ENCODE peak calls at places on chromosomes 16 and 17, in six cellular contexts. One of them, this sample, is unnamed.
A peak's percentile ranks its signal among the peaks of the same experiment; 100 is the strongest.

GRCh38 chr17:2418572-2418971 is 17.7 kb upstream of the MNT start:
- DNase-seq in heart left ventricle: no peak
- DNase-seq in GM12878: no peak
- DNase-seq in suprapubic skin: no peak
- DNase-seq in transverse colon: no peak
- DNase-seq in HCT116: no peak
- DNase-seq in this sample: no peak

GRCh38 chr16:17328971-17329370 is 141.8 kb downstream of the XYLT1 start:
- DNase-seq in transverse colon: peak; percentile 63
- DNase-seq in HCT116: no peak
- DNase-seq in heart left ventricle: no peak
- DNase-seq in GM12878: no peak
- DNase-seq in suprapubic skin: no peak
- DNase-seq in this sample: no peak

GRCh38 chr17:72719582-72720493 is 372.6 kb downstream of the SLC39A11 start:
- DNase-seq in heart left ventricle: no peak
- DNase-seq in HCT116: no peak
- DNase-seq in GM12878: no peak
- DNase-seq in transverse colon: peak; percentile 24
- DNase-seq in suprapubic skin: no peak
- DNase-seq in this sample: no peak

GRCh38 chr17:4834621-4835020 is 1.5 kb downstream of the MINK1 start:
- DNase-seq in transverse colon: peak; percentile 28
- DNase-seq in HCT116: no peak
- DNase-seq in GM12878: no peak
- DNase-seq in heart left ventricle: no peak
- DNase-seq in suprapubic skin: no peak
- DNase-seq in this sample: no peak

GRCh38 chr16:48408688-48409087 is 23.5 kb upstream of the SIAH1 start:
- DNase-seq in suprapubic skin: no peak
- DNase-seq in HCT116: no peak
- DNase-seq in GM12878: no peak
- DNase-seq in heart left ventricle: no peak
- DNase-seq in transverse colon: peak; percentile 54
- DNase-seq in this sample: no peak

GRCh38 chr16:85167589-85168537 is 55.6 kb upstream of the CIBAR2 start:
- DNase-seq in suprapubic skin: no peak
- DNase-seq in heart left ventricle: peak; percentile 42
- DNase-seq in transverse colon: no peak
- DNase-seq in HCT116: no peak
- DNase-seq in GM12878: no peak
- DNase-seq in this sample: no peak

GRCh38 chr17:76994237-76994637 is 126.0 kb downstream of the MGAT5B start:
- DNase-seq in suprapubic skin: no peak
- DNase-seq in heart left ventricle: no peak
- DNase-seq in HCT116: no peak
- DNase-seq in transverse colon: no peak
- DNase-seq in GM12878: no peak
- DNase-seq in this sample: no peak

GRCh38 chr17:1362964-1363363 is 37.1 kb downstream of the YWHAE start:
- DNase-seq in GM12878: no peak
- DNase-seq in transverse colon: peak; percentile 42
- DNase-seq in HCT116: no peak
- DNase-seq in suprapubic skin: no peak
- DNase-seq in heart left ventricle: no peak
- DNase-seq in this sample: no peak

GRCh38 chr17:1087381-1088241 is 90.7 kb downstream of the TIMM22 start:
- DNase-seq in suprapubic skin: peak; percentile 81
- DNase-seq in transverse colon: peak; percentile 85
- DNase-seq in GM12878: no peak
- DNase-seq in heart left ventricle: peak; percentile 82
- DNase-seq in HCT116: no peak
- DNase-seq in this sample: no peak

GRCh38 chr17:62675701-62676100 is 48.2 kb downstream of the MRC2 start:
- DNase-seq in GM12878: no peak
- DNase-seq in HCT116: no peak
- DNase-seq in suprapubic skin: no peak
- DNase-seq in heart left ventricle: peak; percentile 29
- DNase-seq in transverse colon: no peak
- DNase-seq in this sample: no peak

GRCh38 chr16:2236362-2237075 is at the start of gene DNASE1L2:
- DNase-seq in transverse colon: no peak
- DNase-seq in heart left ventricle: no peak
- DNase-seq in HCT116: no peak
- DNase-seq in GM12878: no peak
- DNase-seq in suprapubic skin: peak; percentile 67
- DNase-seq in this sample: no peak

GRCh38 chr17:72599891-72600290 is 479.1 kb downstream of the SOX9 start:
- DNase-seq in heart left ventricle: no peak
- DNase-seq in HCT116: no peak
- DNase-seq in suprapubic skin: no peak
- DNase-seq in transverse colon: no peak
- DNase-seq in GM12878: no peak
- DNase-seq in this sample: no peak

GRCh38 chr16:57617604-57618111 is 10.8 kb upstream of the ADGRG1 start:
- DNase-seq in transverse colon: no peak
- DNase-seq in suprapubic skin: peak; percentile 57
- DNase-seq in GM12878: no peak
- DNase-seq in heart left ventricle: peak; percentile 49
- DNase-seq in HCT116: no peak
- DNase-seq in this sample: no peak

GRCh38 chr16:23282508-23282907 is 19.6 kb upstream of the SCNN1B start:
- DNase-seq in HCT116: no peak
- DNase-seq in GM12878: no peak
- DNase-seq in heart left ventricle: no peak
- DNase-seq in suprapubic skin: no peak
- DNase-seq in transverse colon: no peak
- DNase-seq in this sample: no peak

GRCh38 chr16:31712064-31712540 is 161.5 kb upstream of the ZNF267 start:
- DNase-seq in transverse colon: no peak
- DNase-seq in GM12878: no peak
- DNase-seq in suprapubic skin: no peak
- DNase-seq in heart left ventricle: no peak
- DNase-seq in HCT116: no peak
- DNase-seq in this sample: no peak

GRCh38 chr17:68057531-68057952 is 22.0 kb downstream of the KPNA2 start:
- DNase-seq in transverse colon: peak; percentile 35
- DNase-seq in suprapubic skin: no peak
- DNase-seq in heart left ventricle: no peak
- DNase-seq in GM12878: no peak
- DNase-seq in HCT116: peak; percentile 32
- DNase-seq in this sample: no peak

GRCh38 chr16:46932802-46933201 is 40.7 kb downstream of the DNAJA2 start:
- DNase-seq in suprapubic skin: no peak
- DNase-seq in transverse colon: no peak
- DNase-seq in HCT116: no peak
- DNase-seq in GM12878: no peak
- DNase-seq in heart left ventricle: no peak
- DNase-seq in this sample: no peak

GRCh38 chr17:45918241-45918745 is 23.9 kb downstream of the MAPT start:
- DNase-seq in HCT116: no peak
- DNase-seq in suprapubic skin: no peak
- DNase-seq in heart left ventricle: no peak
- DNase-seq in transverse colon: no peak
- DNase-seq in GM12878: no peak
- DNase-seq in this sample: no peak

GRCh38 chr16:502179-502943 is 25.2 kb upstream of the CAPN15 start:
- DNase-seq in suprapubic skin: no peak
- DNase-seq in transverse colon: peak; percentile 80
- DNase-seq in HCT116: no peak
- DNase-seq in GM12878: no peak
- DNase-seq in heart left ventricle: no peak
- DNase-seq in this sample: no peak

GRCh38 chr17:7228920-7229319 is 5.4 kb downstream of the DVL2 start:
- DNase-seq in heart left ventricle: no peak
- DNase-seq in transverse colon: no peak
- DNase-seq in GM12878: no peak
- DNase-seq in HCT116: no peak
- DNase-seq in suprapubic skin: no peak
- DNase-seq in this sample: no peak

GRCh38 chr17:79338142-79338541 is 263.5 kb downstream of the ENGASE start:
- DNase-seq in suprapubic skin: no peak
- DNase-seq in GM12878: no peak
- DNase-seq in transverse colon: no peak
- DNase-seq in heart left ventricle: peak; percentile 6
- DNase-seq in HCT116: no peak
- DNase-seq in this sample: no peak

GRCh38 chr17:27390540-27390939 is 65.7 kb upstream of the KSR1 start:
- DNase-seq in transverse colon: no peak
- DNase-seq in GM12878: no peak
- DNase-seq in HCT116: no peak
- DNase-seq in suprapubic skin: no peak
- DNase-seq in heart left ventricle: no peak
- DNase-seq in this sample: no peak

GRCh38 chr16:67936124-67936875 is at the start of gene PSMB10:
- DNase-seq in GM12878: no peak
- DNase-seq in transverse colon: no peak
- DNase-seq in HCT116: no peak
- DNase-seq in heart left ventricle: no peak
- DNase-seq in suprapubic skin: peak; percentile 83
- DNase-seq in this sample: peak; percentile 35

GRCh38 chr16:75267631-75268264 is 16.3 kb upstream of the BCAR1 start:
- DNase-seq in HCT116: peak; percentile 54
- DNase-seq in heart left ventricle: peak; percentile 84
- DNase-seq in transverse colon: peak; percentile 84
- DNase-seq in GM12878: no peak
- DNase-seq in suprapubic skin: peak; percentile 73
- DNase-seq in this sample: no peak
- TF ChIP-seq POLR2A in HCT116: no peak
- TF ChIP-seq POLR2A in heart left ventricle: no peak
- TF ChIP-seq POLR2A in transverse colon: peak; percentile 45
- TF ChIP-seq POLR2A in GM12878: no peak
- TF ChIP-seq POLR2A in suprapubic skin: no peak
- TF ChIP-seq POLR2A in this sample: peak; percentile 35

DNA sequence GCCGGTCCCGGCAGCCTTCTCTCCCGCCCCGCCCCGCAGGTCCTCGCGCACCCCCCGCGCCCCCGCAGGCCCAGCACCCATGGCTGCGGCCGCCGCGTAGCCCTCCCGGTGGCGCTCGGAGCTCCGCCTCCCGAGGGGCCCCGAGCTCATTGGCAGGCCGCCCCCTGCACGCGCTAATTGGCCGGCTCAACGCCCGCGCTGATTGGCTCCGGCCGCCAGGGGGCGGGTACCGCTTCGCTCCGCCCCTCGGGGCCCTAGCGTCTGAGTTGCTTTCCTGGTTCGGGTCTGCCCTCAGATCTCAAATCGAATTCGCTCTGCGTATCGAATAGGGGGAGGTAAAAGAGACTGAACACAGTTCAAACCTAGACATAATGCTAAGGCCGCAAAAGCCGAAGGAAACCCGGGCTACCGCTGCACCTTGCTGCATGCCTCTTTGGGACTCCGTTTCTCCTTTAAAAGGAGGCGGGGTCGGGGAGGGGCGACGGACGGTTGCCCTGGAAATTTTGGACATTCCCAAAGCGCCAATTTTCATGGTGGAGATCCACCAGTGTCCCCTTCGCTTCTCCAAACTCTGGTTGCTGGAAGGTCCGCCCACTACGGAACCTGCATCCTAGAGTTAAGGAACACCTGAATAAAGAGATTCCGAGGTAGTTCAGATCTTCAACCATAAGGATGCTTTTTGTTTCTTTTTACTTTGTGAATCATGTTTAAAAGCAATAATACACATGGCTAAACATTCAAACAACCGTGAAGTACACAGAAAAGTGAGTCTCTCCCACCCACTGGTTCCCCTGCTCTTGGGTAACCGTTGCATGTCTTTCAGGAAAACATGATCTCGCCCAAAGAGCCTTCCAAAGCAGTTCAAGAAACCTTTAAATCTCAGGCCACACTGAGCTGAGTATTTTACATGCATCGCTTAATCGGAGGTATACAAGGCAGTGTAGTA is at the start of gene DEXI:
- DNase-seq in HCT116: peak; percentile 72
- DNase-seq in GM12878: peak; percentile 69
- DNase-seq in transverse colon: peak; percentile 96
- DNase-seq in heart left ventricle: peak; percentile 98
- DNase-seq in suprapubic skin: peak; percentile 95
- DNase-seq in this sample: peak; percentile 59
- TF ChIP-seq POLR2A in HCT116: no peak
- TF ChIP-seq POLR2A in GM12878: peak; percentile 79
- TF ChIP-seq POLR2A in transverse colon: peak; percentile 65
- TF ChIP-seq POLR2A in heart left ventricle: peak; percentile 82
- TF ChIP-seq POLR2A in suprapubic skin: no peak
- TF ChIP-seq POLR2A in this sample: no peak

GRCh38 chr16:87831421-87832136 is 37.7 kb downstream of the SLC7A5 start:
- DNase-seq in suprapubic skin: no peak
- DNase-seq in GM12878: no peak
- DNase-seq in heart left ventricle: no peak
- DNase-seq in transverse colon: no peak
- DNase-seq in HCT116: no peak
- DNase-seq in this sample: no peak

GRCh38 chr16:87830673-87831420 is 38.5 kb downstream of the SLC7A5 start:
- DNase-seq in transverse colon: no peak
- DNase-seq in heart left ventricle: no peak
- DNase-seq in HCT116: no peak
- DNase-seq in suprapubic skin: no peak
- DNase-seq in GM12878: no peak
- DNase-seq in this sample: no peak

GRCh38 chr16:87828071-87828971 is 41.0 kb downstream of the SLC7A5 start:
- DNase-seq in HCT116: no peak
- DNase-seq in GM12878: no peak
- DNase-seq in transverse colon: no peak
- DNase-seq in suprapubic skin: no peak
- DNase-seq in heart left ventricle: no peak
- DNase-seq in this sample: no peak

GRCh38 chr16:87829123-87829980 is 40.0 kb downstream of the SLC7A5 start:
- DNase-seq in heart left ventricle: no peak
- DNase-seq in HCT116: no peak
- DNase-seq in suprapubic skin: no peak
- DNase-seq in GM12878: no peak
- DNase-seq in transverse colon: no peak
- DNase-seq in this sample: no peak

DNA sequence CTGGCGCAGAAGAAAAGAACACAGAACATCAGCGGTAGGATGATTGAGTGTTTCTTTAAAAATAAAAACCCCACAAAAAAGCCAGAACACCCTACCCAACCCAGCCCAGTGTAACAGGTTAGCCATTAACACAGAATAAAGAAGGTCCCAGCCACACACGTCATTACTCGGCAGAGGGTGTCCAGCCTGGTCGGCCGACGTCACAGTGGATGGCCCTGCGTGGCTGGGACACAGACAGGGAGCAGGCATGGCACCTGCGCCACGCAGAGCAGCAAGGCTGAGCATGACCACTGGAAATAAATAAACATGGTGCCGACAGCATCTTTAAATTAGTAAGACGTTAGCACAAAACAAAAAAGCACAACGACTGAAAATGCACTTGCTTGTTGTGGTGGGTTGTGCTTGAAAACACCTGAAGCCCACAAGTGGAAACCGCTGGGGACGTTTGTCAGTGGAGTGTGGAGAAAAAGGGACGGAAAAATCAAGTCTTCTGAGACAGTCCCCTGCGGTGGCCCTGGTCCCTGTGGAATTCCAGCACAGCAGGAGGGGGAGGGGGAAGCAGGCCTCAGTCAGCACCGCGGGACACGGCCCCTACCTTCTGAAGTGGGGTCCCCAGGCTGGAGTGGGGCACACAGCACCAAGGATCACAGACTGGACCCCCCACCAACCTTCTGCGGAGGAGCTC is 39.2 kb downstream of the SLC7A5 start:
- DNase-seq in suprapubic skin: no peak
- DNase-seq in heart left ventricle: no peak
- DNase-seq in HCT116: no peak
- DNase-seq in GM12878: no peak
- DNase-seq in transverse colon: no peak
- DNase-seq in this sample: no peak
- TF ChIP-seq POLR2A in suprapubic skin: no peak
- TF ChIP-seq POLR2A in heart left ventricle: no peak
- TF ChIP-seq POLR2A in HCT116: no peak
- TF ChIP-seq POLR2A in GM12878: peak; percentile 70
- TF ChIP-seq POLR2A in transverse colon: no peak
- TF ChIP-seq POLR2A in this sample: no peak

GRCh38 chr17:82418001-82418986 is at the start of the genes HEXD and OGFOD3:
- DNase-seq in heart left ventricle: peak; percentile 91
- DNase-seq in GM12878: no peak
- DNase-seq in HCT116: peak; percentile 68
- DNase-seq in suprapubic skin: no peak
- DNase-seq in transverse colon: peak; percentile 90
- DNase-seq in this sample: no peak
- TF ChIP-seq POLR2A in heart left ventricle: peak; percentile 66
- TF ChIP-seq POLR2A in GM12878: peak; percentile 94
- TF ChIP-seq POLR2A in HCT116: peak; percentile 90
- TF ChIP-seq POLR2A in suprapubic skin: peak; percentile 59
- TF ChIP-seq POLR2A in transverse colon: peak; percentile 55
- TF ChIP-seq POLR2A in this sample: no peak

This sample was measured in esophagus squamous epithelium.